ENCODE peak calls at places on chromosomes 13 and 19, in eight cellular contexts. P is cardiac muscle cell; H is stimulated activated CD4-positive, alpha-beta T cell treated with anti-CD3 and anti-CD28 coated beads, TNF-alpha, amount 100 ng/mL, for 1 hour; L is left cardiac atrium; T is activated T-helper 2 cell treated with anti-CD3 and anti-CD28 coated beads, Interferon-gamma antibody, Interleukin-2, Interleukin-4, amounts not matched to agents 10 μg/mL and 5 μg/mL and 100 μg/mL, durations not matched to agents 14 hours and 24 hours and 36 hours; I is NCI-H1092; F is ureter; Z is posterior cingulate gyrus. O is an unnamed sample.

GRCh38 chr19:10988921-10989320 is 28.1 kb downstream of the SMARCA4 start:
- DNase-seq in T (no peak), I (no peak), L (no peak), F (no peak), Z (no peak), P (no peak), H (no peak), O (no peak)

GRCh38 chr13:28376604-28377003 is 118.3 kb downstream of the FLT1 start:
- DNase-seq in I (no peak), H (no peak), P (peak; percentile 64), T (no peak), F (no peak), L (no peak), Z (no peak), O (no peak)

GRCh38 chr13:76677047-76677446 is 209.2 kb downstream of the KCTD12 start:
- DNase-seq in T (no peak), Z (no peak), P (no peak), H (no peak), L (peak; percentile 60), I (no peak), F (no peak), O (no peak)

GRCh38 chr19:8617984-8618383 is 7.5 kb upstream of the ADAMTS10 start:
- DNase-seq in P (no peak), T (no peak), F (no peak), I (no peak), H (no peak), Z (no peak), L (no peak), O (no peak)

GRCh38 chr13:73625562-73626339 is 508.5 kb downstream of the KLF12 start:
- DNase-seq in I (no peak), H (no peak), P (no peak), F (no peak), Z (no peak), L (no peak), T (peak; percentile 41), O (no peak)

GRCh38 chr19:4976412-4977298 is 7.7 kb downstream of the KDM4B start:
- DNase-seq in F (peak; percentile 80), H (no peak), L (peak; percentile 82), I (no peak), Z (no peak), T (no peak), P (no peak), O (no peak)

GRCh38 chr19:16190736-16191135 is 5.5 kb downstream of the FAM32A start:
- DNase-seq in P (no peak), T (no peak), Z (peak; percentile 18), L (no peak), F (no peak), I (no peak), H (no peak), O (no peak)

GRCh38 chr19:3617463-3617862 is 9.1 kb downstream of the CACTIN start:
- DNase-seq in L (no peak), I (no peak), H (no peak), T (no peak), P (no peak), Z (no peak), F (no peak), O (no peak)

GRCh38 chr19:48926909-48927308 is 6.6 kb upstream of the DHDH start:
- DNase-seq in L (peak; percentile 52), P (no peak), T (no peak), F (peak; percentile 81), H (no peak), Z (peak; percentile 94), I (no peak), O (peak; percentile 46)

GRCh38 chr13:112968910-112969691 is at the start of gene MCF2L:
- DNase-seq in L (peak; percentile 51), H (peak; percentile 45), F (no peak), Z (peak; percentile 93), T (peak; percentile 12), P (peak; percentile 56), I (peak; percentile 57), O (no peak)

GRCh38 chr13:72565893-72566292 is 161.5 kb downstream of the MZT1 start:
- DNase-seq in F (no peak), H (no peak), P (peak; percentile 68), I (peak; percentile 43), T (no peak), Z (no peak), L (no peak), O (no peak)

GRCh38 chr19:2221250-2221831 is 14.8 kb downstream of the PLEKHJ1 start:
- DNase-seq in P (no peak), Z (no peak), F (no peak), H (no peak), L (no peak), T (no peak), I (no peak), O (peak; percentile 88)

GRCh38 chr13:113921763-113922162 is 52.1 kb downstream of the C13orf46 start:
- DNase-seq in T (no peak), P (no peak), F (peak; percentile 12), I (no peak), Z (peak; percentile 20), H (no peak), L (no peak), O (no peak)

GRCh38 chr13:24361852-24362366 is 52.5 kb downstream of the C1QTNF9 start:
- DNase-seq in H (no peak), Z (peak; percentile 76), I (no peak), T (no peak), F (no peak), P (no peak), L (no peak), O (no peak)

GRCh38 chr19:6056282-6056741 is 54.0 kb downstream of the RFX2 start:
- DNase-seq in L (no peak), F (peak; percentile 41), P (no peak), T (no peak), H (no peak), I (no peak), Z (peak; percentile 76), O (no peak)

GRCh38 chr13:49569993-49570689 is 15.2 kb downstream of the RCBTB1 start:
- DNase-seq in H (no peak), L (no peak), I (no peak), F (no peak), T (no peak), P (no peak), Z (no peak), O (no peak)

GRCh38 chr13:72651196-72651595 is 76.2 kb downstream of the MZT1 start:
- DNase-seq in H (no peak), T (no peak), Z (no peak), P (peak; percentile 37), F (no peak), I (peak; percentile 12), L (no peak), O (no peak)

GRCh38 chr13:113359556-113359955 is 4.4 kb downstream of the GRTP1 start:
- DNase-seq in F (no peak), L (no peak), P (no peak), Z (peak; percentile 24), I (no peak), T (no peak), H (no peak), O (no peak)

GRCh38 chr19:40741527-40742390 is 8.5 kb downstream of the ACTMAP start:
- DNase-seq in F (no peak), P (no peak), I (no peak), L (no peak), Z (no peak), H (no peak), T (no peak), O (no peak)

GRCh38 chr13:28640861-28641599 is 17.9 kb upstream of the POMP start:
- DNase-seq in T (no peak), P (no peak), L (no peak), F (no peak), Z (no peak), H (no peak), I (no peak), O (no peak)

GRCh38 chr19:46133101-46133627 is 8.7 kb upstream of the IGFL3 start:
- DNase-seq in I (peak; percentile 56), P (peak; percentile 86), L (peak; percentile 34), F (peak; percentile 71), H (no peak), Z (peak; percentile 76), T (no peak), O (no peak)

GRCh38 chr19:8305798-8306197 is 2.4 kb downstream of the CD320 start:
- DNase-seq in H (no peak), L (peak; percentile 6), T (no peak), F (peak; percentile 31), I (no peak), Z (peak; percentile 25), P (no peak), O (no peak)

GRCh38 chr13:109155301-109155761 is 525.9 kb downstream of the MYO16 start:
- DNase-seq in Z (no peak), F (no peak), P (no peak), T (no peak), H (no peak), I (no peak), L (no peak), O (peak; percentile 33)

GRCh38 chr13:39410089-39410901 is 192.7 kb downstream of the LHFPL6 start:
- DNase-seq in F (no peak), P (no peak), H (no peak), L (no peak), Z (no peak), I (no peak), T (no peak), O (no peak)

GRCh38 chr19:10863107-10863700 is 8.1 kb upstream of the CARM1 start:
- DNase-seq in I (no peak), L (no peak), Z (no peak), H (no peak), T (no peak), P (peak; percentile 8), F (no peak), O (no peak)

GRCh38 chr19:11570039-11570462 is 7.4 kb downstream of the ACP5 start:
- DNase-seq in Z (no peak), H (no peak), T (no peak), F (no peak), P (no peak), L (no peak), I (no peak), O (no peak)

GRCh38 chr13:46288570-46289259 is 77.0 kb downstream of the LRRC63 start:
- DNase-seq in T (no peak), Z (no peak), L (no peak), P (peak; percentile 69), F (no peak), I (peak; percentile 31), H (no peak), O (no peak)

GRCh38 chr19:41328157-41328817 is 18.3 kb downstream of the CCDC97 start:
- DNase-seq in F (no peak), Z (no peak), L (no peak), H (peak; percentile 34), P (no peak), T (peak; percentile 47), I (no peak), O (no peak)

GRCh38 chr13:100423375-100423774 is 165.2 kb downstream of the GGACT start:
- DNase-seq in T (no peak), Z (no peak), P (no peak), F (no peak), H (no peak), I (no peak), L (no peak), O (no peak)

GRCh38 chr13:89490661-89491060 is 1819.5 kb downstream of the SLITRK5 start:
- DNase-seq in I (no peak), Z (no peak), L (no peak), P (no peak), T (no peak), F (no peak), H (no peak), O (no peak)

O was measured in H54.